ENCODE peak calls at places on chromosomes 3 and 15, in five cellular contexts. F is A549; Z is CD4-positive, CD25-positive, alpha-beta regulatory T cell; Y is body of pancreas; I is psoas muscle. H is an unnamed sample. For H3K4me1 and H3K9me3, the result is how much of the 10 kb centered on the place peaks cover.

GRCh38 chr15:33735637-33736247 is 232.6 kb upstream of the CHRM5 start:
- DNase-seq in I (no peak), Y (peak), Z (peak), F (peak), H (no peak)

GRCh38 chr3:13886593-13887129 is 6.8 kb upstream of the WNT7A start:
- DNase-seq in I (no peak), Z (no peak), F (no peak), Y (no peak), H (no peak)

GRCh38 chr3:110487840-110488239 is 583.8 kb upstream of the NECTIN3 start:
- DNase-seq in I (no peak), Z (no peak), Y (no peak), F (no peak), H (no peak)

GRCh38 chr3:170634663-170635096 is 48.8 kb upstream of the SLC7A14 start:
- DNase-seq in Z (no peak), I (no peak), F (no peak), Y (no peak), H (no peak)

GRCh38 chr3:9870978-9871377 is 9.1 kb downstream of the CIDEC start:
- DNase-seq in Z (no peak), Y (no peak), F (no peak), I (no peak), H (no peak)

GRCh38 chr15:63211549-63211948 is 22.1 kb downstream of the RAB8B start:
- DNase-seq in Y (no peak), Z (no peak), F (no peak), I (no peak), H (no peak)

GRCh38 chr3:70899816-70900215 is 587.4 kb upstream of the MDFIC2 start:
- DNase-seq in F (no peak), I (no peak), Z (no peak), Y (no peak), H (no peak)

GRCh38 chr3:111311709-111312235 is 230.2 kb upstream of the CD96 start:
- DNase-seq in Z (peak), F (no peak), I (no peak), Y (no peak), H (no peak)

GRCh38 chr3:71112576-71112975 is 471.0 kb downstream of the FOXP1 start:
- DNase-seq in I (no peak), Y (no peak), Z (no peak), F (no peak), H (no peak)

GRCh38 chr3:143483214-143483613 is 363.6 kb downstream of the CHST2 start:
- DNase-seq in Y (no peak), Z (no peak), I (no peak), F (no peak), H (no peak)

GRCh38 chr15:28959326-28959725 is 73.6 kb downstream of the APBA2 start:
- DNase-seq in F (no peak), Y (no peak), I (no peak), Z (no peak), H (no peak)

GRCh38 chr3:42019953-42020260 is 58.0 kb upstream of the ULK4 start:
- DNase-seq in Z (no peak), F (no peak), Y (no peak), I (no peak), H (no peak)
- H3K4me1 ChIP-seq in Z (under half), F (half or more), Y (half or more), I (half or more), H (under half)

DNA sequence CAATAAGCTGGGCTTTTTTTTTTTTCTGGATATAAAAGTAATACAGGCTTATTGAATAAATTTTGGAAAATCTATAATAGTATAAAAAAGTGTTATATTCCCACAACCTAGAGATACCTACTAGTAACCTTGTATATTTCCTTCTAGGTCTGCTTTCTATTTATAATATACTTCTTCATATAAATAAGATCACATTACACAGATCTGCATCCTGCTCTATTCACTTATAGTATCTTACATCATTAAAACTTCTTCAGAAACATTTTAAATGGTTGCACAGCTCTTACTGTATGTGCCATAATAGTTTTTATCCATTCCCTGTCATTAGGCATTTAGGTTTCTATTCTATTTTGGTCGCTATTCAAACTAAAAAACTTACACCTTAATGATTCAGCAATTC is 87.0 kb upstream of the TTBK2 start:
- DNase-seq in I (no peak), Z (no peak), Y (no peak), F (no peak), H (no peak)
- H3K9me3 ChIP-seq in I (under half), Z (under half), Y (under half), F (under half), H (under half)

GRCh38 chr3:58021962-58022361 is 13.7 kb downstream of the FLNB start:
- DNase-seq in Y (peak), Z (no peak), F (no peak), I (no peak), H (no peak)
- H3K4me1 ChIP-seq in Y (half or more), Z (under half), F (half or more), I (under half), H (under half)

DNA sequence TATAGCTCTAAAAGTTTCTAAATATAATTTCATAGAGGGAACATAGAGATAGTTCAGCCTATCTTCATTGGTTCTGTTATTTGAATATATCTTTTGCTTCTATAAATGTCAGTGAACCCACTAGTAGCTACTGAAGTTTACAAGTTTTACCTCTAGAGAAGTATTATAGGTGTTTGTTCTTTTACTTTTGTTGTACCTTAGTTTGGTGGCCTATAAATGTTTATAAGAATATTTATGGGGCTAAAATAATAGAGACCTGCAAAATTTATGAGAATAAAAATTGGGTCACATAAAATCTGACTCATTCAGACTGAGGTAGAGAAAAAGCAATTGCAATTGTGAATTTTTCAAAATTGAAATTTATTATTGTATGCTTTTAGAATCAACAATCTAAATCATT is 162.6 kb downstream of the SERPINI1 start:
- DNase-seq in I (no peak), Y (no peak), Z (no peak), F (no peak), H (no peak)
- H3K9me3 ChIP-seq in I (under half), Y (under half), Z (under half), F (under half), H (under half)

GRCh38 chr3:141412936-141413354 is 44.6 kb downstream of the ZBTB38 start:
- DNase-seq in F (no peak), Z (no peak), Y (peak), I (peak), H (peak)

GRCh38 chr3:141410861-141411771 is 42.8 kb downstream of the ZBTB38 start:
- DNase-seq in Z (peak), F (no peak), I (no peak), Y (no peak), H (no peak)

GRCh38 chr3:141413387-141414140 is 45.3 kb downstream of the ZBTB38 start:
- DNase-seq in Y (no peak), F (no peak), I (no peak), Z (peak), H (no peak)

GRCh38 chr3:141410408-141410807 is 42.1 kb downstream of the ZBTB38 start:
- DNase-seq in Z (peak), F (no peak), I (peak), Y (peak), H (no peak)

GRCh38 chr3:141412087-141412935 is 44.0 kb downstream of the ZBTB38 start:
- DNase-seq in Y (peak), Z (peak), I (peak), F (peak), H (no peak)
- H3K4me1 ChIP-seq in Y (half or more), Z (half or more), I (half or more), F (half or more), H (under half)

GRCh38 chr15:98878862-98879261 is 128.7 kb downstream of the PGPEP1L start:
- DNase-seq in Y (no peak), I (no peak), F (no peak), Z (no peak), H (no peak)

GRCh38 chr15:98875309-98875708 is 132.3 kb downstream of the PGPEP1L start:
- DNase-seq in F (no peak), I (no peak), Z (no peak), Y (no peak), H (no peak)

GRCh38 chr15:98876461-98877369 is 130.9 kb downstream of the PGPEP1L start:
- DNase-seq in I (no peak), Z (no peak), F (no peak), Y (no peak), H (no peak)

GRCh38 chr15:98874773-98875172 is 132.8 kb downstream of the PGPEP1L start:
- DNase-seq in Y (no peak), Z (no peak), F (no peak), I (no peak), H (no peak)

DNA sequence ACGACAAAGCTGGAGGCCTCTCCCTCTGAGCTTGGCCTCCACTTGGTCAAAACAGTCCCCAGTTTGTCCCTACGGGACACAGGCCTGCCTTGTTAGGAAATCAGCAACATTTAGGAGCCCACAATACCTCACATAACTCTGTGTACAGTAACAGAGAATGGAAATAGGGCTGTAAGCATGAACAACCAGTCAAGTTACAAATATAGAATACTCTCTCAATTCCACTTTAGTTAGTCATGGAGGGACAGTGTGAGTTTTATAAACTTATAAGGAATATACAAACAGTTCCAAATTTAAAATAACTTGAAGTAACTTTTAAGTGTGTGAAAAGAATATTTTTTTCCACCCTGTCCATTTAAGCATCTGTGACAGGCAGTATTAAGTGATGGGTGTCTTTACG is 129.4 kb downstream of the PGPEP1L start:
- DNase-seq in F (no peak), I (no peak), Z (no peak), Y (no peak), H (no peak)
- H3K9me3 ChIP-seq in F (under half), I (under half), Z (under half), Y (under half), H (under half)